ENCODE peak calls at places on chromosomes 6 and 20, in five cellular contexts. W, A, G, I and B are unnamed samples.
A peak's percentile ranks its signal among the peaks of the same experiment; 100 is the strongest.

GRCh38 chr20:22908437-22908836 is 126.7 kb upstream of the SSTR4 start:
- DNase-seq in I (no peak), G (no peak), A (no peak), W (no peak), B (no peak)

GRCh38 chr6:111855775-111856174 is 17.5 kb downstream of the FYN start:
- DNase-seq in A (no peak), I (no peak), W (no peak), G (no peak), B (no peak)

GRCh38 chr20:50450961-50451752 is 59.0 kb upstream of the PTPN1 start:
- DNase-seq in I (peak; percentile 64), W (no peak), A (peak; percentile 48), G (no peak), B (no peak)

GRCh38 chr6:39169448-39170344 is 54.7 kb upstream of the SAYSD1 start:
- DNase-seq in I (no peak), G (peak; percentile 87), W (no peak), A (peak; percentile 73), B (no peak)

GRCh38 chr6:163543311-163543710 is 128.8 kb downstream of the QKI start:
- DNase-seq in I (no peak), G (no peak), W (no peak), A (no peak), B (no peak)

GRCh38 chr20:49612127-49612738 is 44.3 kb upstream of the PTGIS start:
- DNase-seq in G (no peak), A (peak; percentile 67), I (peak; percentile 70), W (no peak), B (peak; percentile 64)

GRCh38 chr6:23213193-23213592 is 643.8 kb downstream of the HDGFL1 start:
- DNase-seq in G (no peak), A (no peak), W (no peak), I (no peak), B (no peak)

GRCh38 chr6:13327691-13328075 is 654 bp downstream of the TBC1D7 start:
- DNase-seq in A (no peak), G (no peak), W (no peak), I (no peak), B (no peak)

GRCh38 chr6:39247667-39248194 is 18.5 kb upstream of the KCNK5 start:
- DNase-seq in A (no peak), G (no peak), W (no peak), I (no peak), B (no peak)

GRCh38 chr6:169968541-169969270 is 217.3 kb downstream of the ERMARD start:
- DNase-seq in A (peak; percentile 26), W (no peak), I (no peak), G (peak; percentile 58), B (no peak)

GRCh38 chr20:8414611-8415274 is 282.7 kb downstream of the PLCB1 start:
- DNase-seq in A (no peak), I (no peak), G (no peak), W (no peak), B (no peak)

GRCh38 chr6:69311888-69312287 is 484.9 kb downstream of the LMBRD1 start:
- DNase-seq in W (no peak), I (no peak), G (no peak), A (no peak), B (no peak)

GRCh38 chr20:63167918-63168520 is 47.9 kb downstream of the YTHDF1 start:
- DNase-seq in G (no peak), W (no peak), A (no peak), I (peak; percentile 33), B (no peak)

GRCh38 chr20:32516985-32517873 is 67.9 kb downstream of the NOL4L start:
- DNase-seq in W (no peak), I (no peak), A (no peak), G (no peak), B (no peak)

GRCh38 chr6:90109141-90109540 is 187.5 kb downstream of the BACH2 start:
- DNase-seq in G (no peak), W (no peak), I (no peak), A (no peak), B (no peak)

GRCh38 chr6:167153523-167153959 is 4.2 kb downstream of the GPR31 start:
- DNase-seq in G (no peak), A (no peak), I (no peak), W (no peak), B (no peak)

GRCh38 chr6:57256541-57256940 is 34.4 kb upstream of the RAB23 start:
- DNase-seq in W (no peak), G (no peak), A (no peak), I (no peak), B (no peak)

GRCh38 chr6:26246057-26246456 is 118.9 kb upstream of the BTN3A2 start:
- DNase-seq in G (no peak), W (no peak), A (no peak), I (no peak), B (no peak)

GRCh38 chr6:26243132-26243531 is 121.9 kb upstream of the BTN3A2 start:
- DNase-seq in W (no peak), G (no peak), I (no peak), A (no peak), B (no peak)

GRCh38 chr6:26249709-26249958 is 115.4 kb upstream of the BTN3A2 start:
- DNase-seq in G (no peak), I (no peak), W (no peak), A (no peak), B (no peak)

GRCh38 chr6:26243742-26244141 is 121.3 kb upstream of the BTN3A2 start:
- DNase-seq in G (no peak), W (no peak), I (no peak), A (no peak), B (no peak)

DNA sequence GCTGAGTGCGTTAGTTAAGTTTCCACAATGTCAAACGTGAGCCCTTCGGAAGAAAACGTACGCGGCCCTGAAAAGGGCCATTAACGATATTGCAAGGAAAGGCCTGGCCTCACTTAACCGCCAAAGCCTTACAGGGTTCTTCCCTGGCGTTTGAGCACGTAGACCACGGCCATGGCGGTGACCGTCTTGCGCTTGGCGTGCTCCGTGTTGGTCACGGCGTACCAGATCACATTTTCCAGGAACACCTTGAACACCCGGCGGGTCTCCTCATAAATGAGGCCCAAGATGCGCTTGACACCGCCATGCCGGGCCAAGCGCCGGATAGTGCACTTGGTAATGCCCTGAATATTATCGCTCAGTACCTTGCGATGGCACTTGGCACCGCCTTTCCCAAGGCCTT is 118.4 kb upstream of the BTN3A2 start:
- DNase-seq in W (no peak), G (no peak), A (no peak), I (no peak), B (no peak)
- H3K27ac ChIP-seq in W (no peak overlapping the region), G (no peak overlapping the region), A (no peak overlapping the region), I (no peak overlapping the region), B (no peak overlapping the region)

GRCh38 chr6:144244688-144245087 is 40.4 kb upstream of the UTRN start:
- DNase-seq in I (no peak), A (no peak), G (no peak), W (no peak), B (no peak)

GRCh38 chr6:144252289-144252688 is 32.8 kb upstream of the UTRN start:
- DNase-seq in I (no peak), G (no peak), W (no peak), A (no peak), B (no peak)

GRCh38 chr6:144248003-144248402 is 37.1 kb upstream of the UTRN start:
- DNase-seq in W (no peak), A (no peak), G (no peak), I (no peak), B (no peak)

GRCh38 chr6:144248470-144249301 is 36.4 kb upstream of the UTRN start:
- DNase-seq in A (no peak), G (no peak), W (no peak), I (no peak), B (no peak)
- H3K4me3 ChIP-seq in A (no peak overlapping the region), G (no peak overlapping the region), W (no peak overlapping the region), I (no peak overlapping the region), B (no peak overlapping the region)

GRCh38 chr6:36422714-36423100 is 19.9 kb downstream of the PXT1 start:
- DNase-seq in I (no peak), A (no peak), W (no peak), G (no peak), B (no peak)

GRCh38 chr6:36419295-36419694 is 23.4 kb downstream of the PXT1 start:
- DNase-seq in I (no peak), A (no peak), W (no peak), G (no peak), B (no peak)

GRCh38 chr6:36426622-36427021 is 16.0 kb downstream of the PXT1 start:
- DNase-seq in A (no peak), W (no peak), G (no peak), I (no peak), B (no peak)

GRCh38 chr6:36427781-36428345 is 14.8 kb downstream of the PXT1 start:
- DNase-seq in A (no peak), W (no peak), G (no peak), I (no peak), B (no peak)

DNA sequence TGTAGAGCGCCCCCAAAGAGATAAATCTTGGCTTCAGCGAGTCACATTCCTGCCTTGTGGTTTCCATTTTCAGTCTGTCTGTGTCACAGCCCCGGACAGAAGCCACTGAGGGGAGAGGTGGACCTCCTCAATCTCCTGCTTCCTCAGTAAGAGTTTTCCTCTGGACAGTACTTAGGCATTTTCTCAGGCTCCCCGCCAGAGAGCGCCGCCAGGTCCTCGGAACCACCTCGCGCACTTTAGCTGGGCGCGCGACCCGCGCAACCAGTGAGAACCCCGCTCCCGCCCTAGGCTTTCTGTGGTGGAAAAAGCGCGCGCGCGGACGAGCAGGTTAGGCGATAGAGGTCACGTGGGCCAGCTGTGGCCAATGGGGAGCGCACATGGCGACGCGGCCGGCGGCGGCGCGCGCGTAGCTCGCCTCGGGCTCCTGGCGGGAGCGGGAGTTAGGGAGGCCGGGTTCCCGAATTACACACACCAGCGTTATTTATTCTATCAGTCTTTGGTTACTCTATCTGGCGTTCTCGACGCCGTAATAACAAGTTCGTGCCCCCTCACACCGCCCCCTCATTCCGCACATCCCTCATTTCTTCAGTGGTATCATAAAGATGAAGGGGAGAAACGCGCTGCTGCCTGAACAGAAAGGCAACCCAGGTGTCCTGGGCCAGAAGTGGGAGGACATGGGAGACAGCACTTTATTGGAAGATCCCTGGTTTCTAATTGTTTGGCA is 19.4 kb downstream of the PXT1 start:
- DNase-seq in I (peak; percentile 99), A (peak; percentile 99), W (peak; percentile 99), G (peak; percentile 98), B (peak; percentile 99)
- H3K4me1 ChIP-seq in I (peaks cover 12% of the 10 kb centered on the region), A (peaks cover 13% of the 10 kb centered on the region), W (no peaks in the 10 kb centered on the region), G (peaks cover 27% of the 10 kb centered on the region), B (no peaks in the 10 kb centered on the region)

GRCh38 chr6:35796236-35796635 is 887 bp downstream of the CLPS start:
- DNase-seq in G (no peak), I (no peak), A (no peak), W (no peak), B (no peak)

GRCh38 chr6:35795453-35796071 is 1.6 kb downstream of the CLPS start:
- DNase-seq in A (no peak), W (no peak), I (no peak), G (no peak), B (no peak)

GRCh38 chr6:35801148-35801547 is 4.0 kb upstream of the LHFPL5 start:
- DNase-seq in G (no peak), W (no peak), I (no peak), A (no peak), B (no peak)

GRCh38 chr6:35797837-35798526 is 859 bp upstream of the CLPS start:
- DNase-seq in W (no peak), G (no peak), A (no peak), I (no peak), B (no peak)

DNA sequence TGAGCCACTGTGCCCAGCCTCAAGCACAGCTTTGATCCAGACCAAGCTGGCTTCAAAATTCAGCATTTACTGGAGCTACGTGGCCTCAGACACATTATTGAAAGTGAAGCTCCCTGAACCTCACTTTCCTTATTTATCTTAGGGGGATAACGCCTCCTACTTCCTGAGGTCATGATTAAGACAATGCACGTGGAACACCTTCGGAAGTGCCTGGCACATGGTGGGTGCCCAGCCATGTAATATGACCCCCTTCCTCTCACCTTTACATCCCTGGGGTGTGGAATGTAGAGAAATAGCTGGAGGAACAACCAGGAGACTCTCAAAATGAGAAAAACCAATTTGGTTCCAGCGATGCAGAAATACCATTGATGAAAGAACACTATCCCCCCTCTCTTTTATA is 1.6 kb upstream of the CLPS start:
- DNase-seq in W (no peak), G (no peak), I (no peak), A (no peak), B (no peak)
- H3K27ac ChIP-seq in W (no peak overlapping the region), G (no peak overlapping the region), I (no peak overlapping the region), A (no peak overlapping the region), B (no peak overlapping the region)